ENCODE peak calls at places on chromosomes 16 and 17, in nine cellular contexts. M is IMR-90, B is tibial nerve, G is stomach, A is HCT116, H is ovary, D is lower leg skin, U is GM12878, L is endothelial cell of umbilical vein. K is an unnamed sample.

GRCh38 chr17:41967141-41967920 is 736 bp downstream of the CNP start:
- DNase-seq in M (no peak), B (peak), G (no peak), A (peak), H (peak), D (no peak), U (no peak), L (no peak), K (no peak)

GRCh38 chr17:28841901-28842281 is 699 bp downstream of the FAM222B start:
- DNase-seq in M (no peak), B (no peak), G (no peak), A (no peak), H (no peak), D (no peak), U (no peak), L (peak), K (no peak)

GRCh38 chr16:75456971-75457370 is 7.5 kb downstream of the TMEM170A start:
- DNase-seq in M (no peak), B (no peak), G (no peak), A (no peak), H (no peak), D (peak), U (no peak), L (no peak), K (no peak)

GRCh38 chr17:77884019-77884418 is 74.5 kb upstream of the TNRC6C start:
- DNase-seq in M (peak), B (no peak), G (no peak), A (no peak), H (no peak), D (no peak), U (no peak), L (no peak), K (peak)

GRCh38 chr17:62178579-62178978 is 113.5 kb upstream of the MED13 start:
- DNase-seq in M (peak), B (no peak), G (no peak), A (no peak), H (no peak), D (no peak), U (no peak), L (peak), K (no peak)

GRCh38 chr16:58814348-58814801 is 80.3 kb upstream of the GOT2 start:
- DNase-seq in M (peak), B (no peak), G (peak), A (peak), H (peak), D (no peak), U (no peak), L (peak), K (peak)

GRCh38 chr17:50872710-50873424 is 6.7 kb upstream of the TOB1 start:
- DNase-seq in M (peak), B (no peak), G (peak), A (no peak), H (no peak), D (no peak), U (no peak), L (no peak), K (no peak)

GRCh38 chr16:30368122-30368791 is 2.0 kb downstream of the TBC1D10B start:
- DNase-seq in M (peak), B (no peak), G (no peak), A (no peak), H (no peak), D (no peak), U (no peak), L (peak), K (peak)

GRCh38 chr17:75295220-75296158 is 6.3 kb upstream of the SLC25A19 start:
- DNase-seq in M (no peak), B (no peak), G (no peak), A (no peak), H (no peak), D (no peak), U (peak), L (no peak), K (no peak)

GRCh38 chr17:64081802-64082799 is 47.8 kb downstream of the ERN1 start:
- DNase-seq in M (peak), B (no peak), G (no peak), A (peak), H (no peak), D (no peak), U (peak), L (peak), K (no peak)

GRCh38 chr17:67992541-67993152 is 3.6 kb downstream of the C17orf58 start:
- DNase-seq in M (no peak), B (no peak), G (no peak), A (no peak), H (no peak), D (no peak), U (no peak), L (peak), K (peak)

GRCh38 chr17:32445075-32445427 is 741 bp downstream of the PSMD11 start:
- DNase-seq in M (peak), B (no peak), G (peak), A (no peak), H (no peak), D (no peak), U (no peak), L (peak), K (no peak)

GRCh38 chr16:51168755-51169154 is 17.7 kb upstream of the SALL1 start:
- DNase-seq in M (no peak), B (no peak), G (no peak), A (no peak), H (no peak), D (no peak), U (no peak), L (no peak), K (no peak)

GRCh38 chr17:41521574-41522261 is 3.0 kb upstream of the KRT15 start:
- DNase-seq in M (peak), B (no peak), G (peak), A (peak), H (no peak), D (no peak), U (no peak), L (peak), K (peak)

GRCh38 chr17:78862073-78863023 is 21.7 kb upstream of the USP36 start:
- DNase-seq in M (peak), B (peak), G (peak), A (peak), H (peak), D (peak), U (no peak), L (peak), K (peak)

GRCh38 chr17:376936-377863 is 24.6 kb upstream of the RPH3AL start:
- DNase-seq in M (peak), B (no peak), G (no peak), A (no peak), H (no peak), D (peak), U (no peak), L (no peak), K (peak)

GRCh38 chr16:55900616-55901393 is 25.6 kb upstream of the CES5A start:
- DNase-seq in M (no peak), B (no peak), G (no peak), A (no peak), H (no peak), D (peak), U (no peak), L (no peak), K (no peak)

GRCh38 chr16:31529398-31530312 is 2.0 kb downstream of the AHSP start:
- DNase-seq in M (no peak), B (no peak), G (no peak), A (no peak), H (peak), D (no peak), U (no peak), L (no peak), K (no peak)

GRCh38 chr17:48577946-48578615 is at the start of gene HOXB4:
- DNase-seq in M (peak), B (peak), G (peak), A (no peak), H (no peak), D (peak), U (peak), L (peak), K (peak)

GRCh38 chr17:65627892-65628622 is 66.6 kb upstream of the AXIN2 start:
- DNase-seq in M (peak), B (no peak), G (peak), A (no peak), H (peak), D (peak), U (no peak), L (no peak), K (no peak)

GRCh38 chr17:82694647-82695046 is 3.9 kb downstream of the RAB40B start:
- DNase-seq in M (no peak), B (no peak), G (no peak), A (no peak), H (no peak), D (no peak), U (no peak), L (no peak), K (no peak)

GRCh38 chr16:47834485-47835024 is 321.2 kb downstream of the ABCC12 start:
- DNase-seq in M (no peak), B (no peak), G (no peak), A (no peak), H (no peak), D (no peak), U (no peak), L (no peak), K (no peak)

GRCh38 chr17:56499799-56500388 is 93.6 kb upstream of the NOG start:
- DNase-seq in M (peak), B (peak), G (no peak), A (peak), H (no peak), D (no peak), U (no peak), L (peak), K (no peak)

GRCh38 chr17:49703557-49704277 is 4.0 kb downstream of the SLC35B1 start:
- DNase-seq in M (peak), B (no peak), G (no peak), A (peak), H (no peak), D (no peak), U (no peak), L (peak), K (peak)

GRCh38 chr17:58694302-58694701 is 1.9 kb downstream of the RAD51C start:
- DNase-seq in M (no peak), B (no peak), G (no peak), A (no peak), H (no peak), D (no peak), U (no peak), L (no peak), K (no peak)

DNA sequence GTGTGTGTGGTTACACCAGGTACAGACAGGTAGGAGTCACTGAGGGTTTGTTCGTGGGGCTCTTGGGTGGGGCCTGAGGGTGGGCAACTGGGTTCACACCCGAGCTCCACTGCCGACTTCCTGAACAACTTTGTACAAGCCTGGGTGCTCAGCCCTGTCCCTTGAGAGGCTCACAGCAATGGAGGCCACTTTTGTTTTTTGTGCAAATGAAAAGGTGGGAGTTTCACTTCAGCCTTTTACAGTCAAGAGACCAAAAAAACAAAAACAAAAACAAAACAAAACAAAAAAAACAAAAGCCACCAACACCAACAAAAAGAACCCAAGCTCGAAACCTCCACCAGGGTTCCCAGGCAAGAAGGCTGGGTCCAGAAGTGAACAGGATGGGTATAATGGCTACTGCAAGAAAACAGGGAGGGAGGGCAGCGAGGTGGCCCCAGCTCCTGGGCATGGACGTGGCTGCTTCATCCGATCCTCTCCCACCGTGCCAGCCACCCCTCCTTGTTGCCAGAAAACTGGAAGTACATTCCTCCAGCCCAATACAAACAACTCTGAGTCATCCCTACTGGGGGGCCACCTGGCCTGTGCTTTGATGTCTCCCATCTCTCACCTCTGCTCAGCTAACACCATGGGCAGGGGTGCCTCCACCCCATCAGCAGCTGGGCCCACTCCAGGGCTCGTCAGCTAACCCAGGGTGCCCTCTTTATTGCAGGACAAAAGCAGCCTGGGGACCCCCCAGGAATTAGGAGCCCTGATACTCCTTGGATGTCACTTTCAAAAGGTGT is 2.1 kb downstream of the RHBDF2 start:
- DNase-seq in M (no peak), B (no peak), G (no peak), A (no peak), H (no peak), D (no peak), U (peak), L (no peak), K (no peak)
- H3K4me3 ChIP-seq in M (no peak), B (peak), G (no peak), A (peak), H (no peak), D (no peak), U (peak), L (no peak), K (no peak)

GRCh38 chr16:67399749-67400704 is 6.7 kb upstream of the TPPP3 start:
- DNase-seq in M (no peak), B (no peak), G (no peak), A (no peak), H (no peak), D (no peak), U (no peak), L (no peak), K (no peak)
- TF ChIP-seq CTCF in M (no peak), B (no peak), G (peak), A (no peak), H (no peak), D (no peak), U (no peak), L (no peak), K (peak)

GRCh38 chr16:14119799-14120198 is 48.7 kb downstream of the MRTFB start:
- DNase-seq in M (no peak), B (no peak), G (no peak), A (no peak), H (no peak), D (no peak), U (no peak), L (no peak), K (no peak)
- TF ChIP-seq POLR2A in M (no peak), B (no peak), G (no peak), A (no peak), H (no peak), D (no peak), U (no peak), L (no peak), K (no peak)

GRCh38 chr17:60248618-60249516 is 99.1 kb downstream of the CA4 start:
- DNase-seq in M (peak), B (no peak), G (no peak), A (no peak), H (no peak), D (no peak), U (no peak), L (peak), K (no peak)
- H3K4me3 ChIP-seq in M (no peak), B (no peak), G (no peak), A (no peak), H (no peak), D (no peak), U (no peak), L (no peak), K (no peak)

GRCh38 chr16:67393111-67393789 is at the start of gene TPPP3:
- DNase-seq in M (peak), B (peak), G (peak), A (no peak), H (peak), D (peak), U (no peak), L (peak), K (peak)
- TF ChIP-seq CTCF in M (peak), B (peak), G (peak), A (no peak), H (peak), D (peak), U (peak), L (peak), K (peak)

DNA sequence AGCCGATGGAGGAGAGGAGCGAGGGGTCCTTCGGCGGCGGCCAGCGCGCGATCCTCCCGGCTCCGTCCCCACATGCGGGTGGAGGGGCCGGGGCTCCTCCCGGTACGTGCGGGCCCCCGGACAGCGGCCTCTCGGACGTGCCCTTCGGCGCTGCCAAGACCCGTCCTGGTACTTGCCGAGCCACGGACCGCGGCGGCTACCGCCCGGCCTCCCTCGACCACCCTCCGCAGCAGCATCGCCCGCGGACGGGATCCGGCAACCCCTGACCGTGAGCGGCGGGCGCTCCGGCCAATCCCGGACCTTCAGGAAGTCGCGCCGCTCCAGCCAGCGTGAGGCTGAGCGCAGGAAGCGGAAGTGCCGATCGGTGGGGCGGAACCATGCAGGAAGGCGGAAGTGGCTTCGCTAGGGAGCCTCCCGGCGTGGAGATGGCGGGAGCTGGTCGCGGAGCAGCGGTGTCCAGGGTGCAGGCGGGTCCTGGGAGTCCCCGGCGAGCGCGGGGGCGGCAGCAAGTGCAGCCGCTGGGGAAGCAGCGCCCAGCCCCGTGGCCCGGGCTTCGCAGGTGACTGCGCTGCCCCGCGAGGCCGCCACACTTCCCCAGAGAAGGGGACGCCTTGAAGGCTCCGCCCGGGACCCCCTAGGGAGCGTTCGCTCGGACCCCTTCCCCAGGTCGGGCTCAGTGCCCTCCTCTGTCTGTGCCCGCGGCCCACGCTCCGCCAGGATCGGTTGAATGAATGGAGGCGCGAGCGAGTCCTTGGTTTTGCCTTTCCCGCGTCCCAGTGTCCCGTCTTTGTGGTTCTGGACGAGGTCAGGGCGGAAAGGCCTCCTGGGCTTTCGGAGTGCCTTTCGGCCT is at the start of the genes CCDC137 and OXLD1:
- DNase-seq in M (peak), B (peak), G (peak), A (peak), H (peak), D (peak), U (peak), L (peak), K (peak)
- TF ChIP-seq POLR2A in M (peak), B (peak), G (peak), A (peak), H (peak), D (peak), U (peak), L (peak), K (peak)

GRCh38 chr17:17835415-17836249 is 1.2 kb downstream of the SREBF1 start:
- DNase-seq in M (no peak), B (no peak), G (no peak), A (no peak), H (no peak), D (no peak), U (no peak), L (no peak), K (no peak)
- H3K4me3 ChIP-seq in M (peak), B (peak), G (peak), A (peak), H (peak), D (no peak), U (peak), L (peak), K (peak)

DNA sequence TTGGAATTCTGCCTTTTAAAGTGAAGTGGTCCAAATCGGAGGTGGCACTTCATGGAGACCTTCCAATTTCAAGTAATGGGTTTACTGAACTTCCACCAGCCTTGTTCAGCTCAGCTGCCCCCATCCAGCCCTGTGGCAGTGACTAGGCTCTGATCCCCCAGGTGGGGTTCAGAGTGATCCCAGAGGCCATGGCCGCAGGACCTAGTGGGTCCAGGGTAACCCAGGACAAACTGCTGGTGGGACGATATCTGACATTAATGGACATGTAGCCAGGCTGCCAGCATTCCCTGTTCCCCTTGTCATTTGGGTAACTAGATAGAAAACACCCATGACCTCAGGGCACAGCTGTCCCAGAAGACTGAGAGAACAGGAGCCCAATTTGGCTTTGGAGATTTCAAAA is 209.9 kb downstream of the GSG1L start:
- DNase-seq in M (no peak), B (no peak), G (no peak), A (no peak), H (no peak), D (peak), U (no peak), L (no peak), K (no peak)
- TF ChIP-seq CTCF in M (no peak), B (no peak), G (no peak), A (no peak), H (no peak), D (no peak), U (no peak), L (no peak), K (no peak)